ENCODE peak calls at places on chromosome X, in four cellular contexts. P, J, B and I are unnamed samples.

GRCh38 chrX:123322531-123322930 is 138.5 kb downstream of the GRIA3 start:
- DNase-seq in P (no peak), J (no peak), B (no peak), I (no peak)

GRCh38 chrX:108224727-108225455 is 133.3 kb downstream of the ATG4A start:
- DNase-seq in P (peak; percentile 72), J (no peak), B (no peak), I (peak; percentile 45)

GRCh38 chrX:93422693-93423092 is 250.7 kb downstream of the NAP1L3 start:
- DNase-seq in P (peak; percentile 76), J (no peak), B (no peak), I (no peak)

GRCh38 chrX:39899876-39900787 is 197.6 kb downstream of the BCOR start:
- DNase-seq in P (no peak), J (no peak), B (no peak), I (no peak)

GRCh38 chrX:4379071-4379470 is 665.6 kb upstream of the PRKX start:
- DNase-seq in P (no peak), J (no peak), B (no peak), I (no peak)

GRCh38 chrX:13387656-13388421 is 68.0 kb upstream of the ATXN3L start:
- DNase-seq in P (no peak), J (no peak), B (no peak), I (no peak)

GRCh38 chrX:31209005-31209612 is 137.3 kb upstream of the FTHL17 start:
- DNase-seq in P (no peak), J (no peak), B (no peak), I (no peak)

GRCh38 chrX:119072771-119073170 is at the start of gene CT47C1:
- DNase-seq in P (no peak), J (no peak), B (no peak), I (no peak)

GRCh38 chrX:34612036-34612435 is 45.0 kb downstream of the TMEM47 start:
- DNase-seq in P (no peak), J (no peak), B (no peak), I (no peak)

GRCh38 chrX:148928803-148929202 is 428.4 kb downstream of the AFF2 start:
- DNase-seq in P (no peak), J (no peak), B (no peak), I (no peak)

GRCh38 chrX:47250017-47250347 is 17.2 kb downstream of the USP11 start:
- DNase-seq in P (no peak), J (no peak), B (no peak), I (no peak)

GRCh38 chrX:46575991-46576392 is 2.4 kb downstream of the CHST7 start:
- DNase-seq in P (peak; percentile 24), J (peak; percentile 36), B (peak; percentile 72), I (no peak)

GRCh38 chrX:49915352-49916222 is 6.8 kb upstream of the CLCN5 start:
- DNase-seq in P (peak; percentile 61), J (no peak), B (no peak), I (peak; percentile 32)

GRCh38 chrX:18884916-18885315 is 99.0 kb downstream of the PHKA2 start:
- DNase-seq in P (no peak), J (no peak), B (no peak), I (no peak)

GRCh38 chrX:72132456-72132855 is 741 bp upstream of the RTL5 start:
- DNase-seq in P (no peak), J (no peak), B (no peak), I (no peak)

GRCh38 chrX:2628751-2629315 is 62.3 kb upstream of the CD99 start:
- DNase-seq in P (no peak), J (no peak), B (no peak), I (no peak)

GRCh38 chrX:110734894-110735541 is 60.6 kb downstream of the CHRDL1 start:
- DNase-seq in P (peak; percentile 29), J (no peak), B (no peak), I (no peak)

GRCh38 chrX:130084651-130085237 is 25.6 kb downstream of the ELF4 start:
- DNase-seq in P (no peak), J (no peak), B (no peak), I (no peak)

GRCh38 chrX:56000169-56000568 is 232.0 kb upstream of the KLF8 start:
- DNase-seq in P (no peak), J (no peak), B (no peak), I (no peak)

GRCh38 chrX:139204903-139205667 is 325.5 kb upstream of the F9 start:
- DNase-seq in P (peak; percentile 67), J (peak; percentile 18), B (no peak), I (peak; percentile 49)

GRCh38 chrX:1388651-1389050 is 3.3 kb downstream of the SLC25A6 start:
- DNase-seq in P (no peak), J (no peak), B (no peak), I (no peak)

GRCh38 chrX:50801135-50801534 is 12.9 kb downstream of the SHROOM4 start:
- DNase-seq in P (no peak), J (no peak), B (no peak), I (no peak)

DNA sequence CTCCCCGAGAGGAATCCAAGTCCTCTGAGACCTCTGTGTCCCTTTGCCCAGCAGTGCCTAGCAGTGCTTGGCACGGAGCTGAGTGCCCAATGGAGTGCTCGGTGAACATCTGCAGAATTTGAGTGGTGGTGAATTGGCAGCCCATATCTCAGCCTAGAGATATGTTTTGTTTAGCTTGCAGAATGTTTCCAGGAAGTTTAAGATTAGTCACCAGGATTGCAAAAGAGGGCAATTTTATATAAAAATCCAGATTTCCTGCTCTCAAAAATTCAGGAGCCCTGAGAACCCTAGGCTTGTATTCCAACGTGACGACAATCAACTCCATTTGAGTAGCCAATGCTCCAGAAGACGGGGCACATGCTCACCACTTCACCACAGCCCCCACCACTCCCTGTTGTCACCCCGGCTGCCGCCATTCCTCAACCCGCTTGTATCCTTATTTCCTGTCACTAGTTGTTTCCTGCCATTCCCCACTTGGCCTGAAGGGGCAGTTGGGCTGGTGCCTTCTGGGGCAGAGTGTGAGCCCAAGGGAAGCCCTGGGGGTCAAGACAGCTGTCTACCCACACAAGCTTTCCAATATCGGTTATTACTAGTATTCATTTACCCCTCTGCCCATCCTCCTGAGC is 116.9 kb downstream of the EFNB1 start:
- DNase-seq in P (no peak), J (no peak), B (peak; percentile 57), I (peak; percentile 32)
- TF ChIP-seq CTCF in P (peak; percentile 34), J (no peak), B (peak; percentile 31), I (peak; percentile 54)

GRCh38 chrX:41922694-41923171 is 621 bp downstream of the CASK start:
- DNase-seq in P (peak; percentile 61), J (peak; percentile 23), B (no peak), I (peak; percentile 68)
- TF ChIP-seq CTCF in P (peak; percentile 24), J (no peak), B (no peak), I (no peak)

DNA sequence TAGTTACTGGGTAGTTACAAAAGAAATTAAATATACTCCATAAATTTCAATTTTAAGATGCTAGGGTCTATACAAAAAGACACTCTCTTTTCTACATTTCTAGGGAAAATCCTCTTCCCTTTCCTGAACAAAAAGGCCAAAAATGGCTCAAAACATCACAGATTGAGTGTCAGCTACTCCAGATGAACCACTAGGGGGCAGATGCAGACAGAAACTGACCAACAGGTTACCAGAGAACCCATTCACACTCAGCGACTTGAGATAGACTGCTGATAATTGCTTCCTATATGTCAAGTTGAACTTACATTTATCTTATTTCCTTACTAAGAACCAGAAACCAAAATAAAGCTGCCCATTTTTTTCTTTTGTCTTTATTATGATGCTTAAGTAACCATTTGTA is 83.4 kb upstream of the MID1IP1 start:
- DNase-seq in P (peak; percentile 43), J (no peak), B (no peak), I (no peak)
- TF ChIP-seq CTCF in P (peak; percentile 65), J (peak; percentile 59), B (peak; percentile 53), I (peak; percentile 50)

DNA sequence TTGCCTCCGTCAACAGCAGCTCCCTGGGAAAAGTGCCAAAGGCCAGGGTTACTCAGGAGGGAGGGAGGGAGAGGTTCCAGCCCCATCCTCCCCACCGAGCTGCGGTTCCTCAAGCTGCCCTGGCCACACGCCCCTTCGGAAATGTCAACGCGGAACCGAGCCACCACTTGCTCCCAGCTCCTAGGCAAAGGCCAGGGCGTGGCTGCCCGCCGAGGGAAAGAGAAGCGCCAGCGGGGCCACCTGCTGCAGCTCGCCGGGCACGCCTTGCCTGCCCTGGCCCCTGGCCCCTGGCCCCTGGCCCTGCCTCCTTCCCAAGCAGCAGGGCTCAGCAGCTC is 15.3 kb downstream of the SLC6A8 start:
- DNase-seq in P (no peak), J (peak; percentile 42), B (no peak), I (no peak)
- TF ChIP-seq CTCF in P (no peak), J (no peak), B (no peak), I (no peak)

DNA sequence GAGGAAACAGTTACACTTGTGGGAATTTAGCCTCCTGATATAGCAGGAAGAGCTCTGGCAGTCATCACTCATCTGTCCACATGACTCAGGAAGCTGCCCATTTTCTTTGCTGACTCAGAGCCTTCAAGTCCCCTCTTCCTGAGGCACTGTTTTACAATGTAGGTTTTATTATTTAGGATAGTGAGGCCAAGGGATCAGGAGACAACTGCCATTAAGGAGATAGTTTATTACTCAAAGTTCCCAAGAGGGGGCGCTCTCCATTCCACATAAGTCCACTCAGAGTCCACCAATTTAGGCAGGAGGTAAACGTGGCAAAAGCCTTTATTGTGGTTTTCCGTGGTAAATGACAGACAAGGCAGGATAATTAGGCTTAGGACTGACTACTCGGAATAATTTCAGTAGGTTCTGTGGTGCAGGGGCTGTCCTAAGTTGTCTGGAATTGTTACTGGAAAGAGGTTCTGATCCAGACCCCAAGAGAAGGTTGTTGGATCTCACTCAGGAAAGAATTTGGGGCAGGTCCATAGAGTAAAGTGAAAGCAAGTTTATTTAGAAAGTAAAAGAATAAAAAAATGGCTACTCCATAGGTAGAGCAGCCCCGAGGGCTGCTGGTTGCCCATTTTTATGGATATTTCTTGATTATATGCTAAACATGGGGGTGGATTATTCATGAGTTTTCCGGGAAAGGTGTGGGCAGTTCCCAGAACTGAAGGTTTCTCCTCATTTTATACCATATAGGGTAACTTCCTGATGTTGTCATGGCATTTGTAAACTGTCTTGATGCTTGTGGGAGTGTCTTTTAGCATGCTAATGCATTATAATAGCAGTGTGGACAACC is 96.0 kb upstream of the RAB40AL start:
- DNase-seq in P (peak; percentile 33), J (no peak), B (no peak), I (no peak)
- TF ChIP-seq CTCF in P (peak; percentile 50), J (no peak), B (no peak), I (peak; percentile 33)